ENCODE peak calls at places on chromosomes 12 and 14, in seven cellular contexts. K, Y, J, E, I, M and G are unnamed samples.

GRCh38 chr14:68362841-68363240 is 430.0 kb downstream of the ZFP36L1 start:
- DNase-seq in K (no peak), Y (no peak), J (no peak), E (no peak), I (no peak), M (no peak), G (no peak)

GRCh38 chr12:41531147-41531829 is 343.2 kb downstream of the PDZRN4 start:
- DNase-seq in K (no peak), Y (no peak), J (peak; percentile 68), E (no peak), I (peak; percentile 30), M (no peak), G (no peak)

GRCh38 chr12:104360988-104361707 is 57.6 kb downstream of the EID3 start:
- DNase-seq in K (no peak), Y (no peak), J (no peak), E (no peak), I (peak; percentile 86), M (no peak), G (no peak)

GRCh38 chr14:104805326-104805678 is 4.4 kb downstream of the ZBTB42 start:
- DNase-seq in K (no peak), Y (peak; percentile 87), J (peak; percentile 87), E (peak; percentile 80), I (peak; percentile 93), M (no peak), G (no peak)

GRCh38 chr14:59358105-59358504 is 107.1 kb downstream of the GPR135 start:
- DNase-seq in K (no peak), Y (peak; percentile 26), J (peak; percentile 94), E (peak; percentile 74), I (peak; percentile 95), M (peak; percentile 38), G (no peak)

GRCh38 chr12:115261691-115262398 is 577.9 kb upstream of the TBX3 start:
- DNase-seq in K (no peak), Y (peak; percentile 13), J (peak; percentile 8), E (no peak), I (peak; percentile 13), M (no peak), G (no peak)

GRCh38 chr14:54256156-54256555 is 140.7 kb upstream of the CDKN3 start:
- DNase-seq in K (no peak), Y (no peak), J (no peak), E (no peak), I (no peak), M (no peak), G (no peak)

GRCh38 chr14:85399196-85399595 is 130.7 kb upstream of the FLRT2 start:
- DNase-seq in K (no peak), Y (no peak), J (no peak), E (no peak), I (peak; percentile 68), M (no peak), G (no peak)

GRCh38 chr14:53929871-53930685 is 26.5 kb downstream of the BMP4 start:
- DNase-seq in K (peak; percentile 66), Y (no peak), J (no peak), E (no peak), I (no peak), M (peak; percentile 21), G (peak; percentile 12)

GRCh38 chr12:29582677-29583076 is 85.2 kb upstream of the OVCH1 start:
- DNase-seq in K (no peak), Y (peak; percentile 62), J (no peak), E (peak; percentile 49), I (no peak), M (no peak), G (no peak)

GRCh38 chr12:128790653-128791373 is 32.9 kb downstream of the SLC15A4 start:
- DNase-seq in K (no peak), Y (no peak), J (no peak), E (no peak), I (no peak), M (no peak), G (no peak)

GRCh38 chr14:90397401-90398314 is 829 bp downstream of the CALM1 start:
- DNase-seq in K (peak; percentile 33), Y (peak; percentile 72), J (peak; percentile 33), E (peak; percentile 44), I (peak; percentile 51), M (peak; percentile 69), G (peak; percentile 80)

GRCh38 chr12:121805800-121806555 is 2.2 kb downstream of the SETD1B start:
- DNase-seq in K (no peak), Y (no peak), J (no peak), E (no peak), I (no peak), M (no peak), G (peak; percentile 60)

GRCh38 chr12:55812088-55812487 is 5.4 kb downstream of the SARNP start:
- DNase-seq in K (no peak), Y (no peak), J (no peak), E (no peak), I (no peak), M (no peak), G (no peak)